ENCODE peak calls at places on chromosomes 16 and 17, in eight cellular contexts. One of them, this sample, is unnamed.
A peak's percentile ranks its signal among the peaks of the same experiment; 100 is the strongest.

GRCh38 chr17:82003411-82004381 is 19.0 kb downstream of the CENPX start:
- DNase-seq in dorsolateral prefrontal cortex: no peak
- DNase-seq in lower lobe of right lung: no peak
- DNase-seq in gastrocnemius medialis: peak; percentile 71
- DNase-seq in BE2C: peak; percentile 72
- DNase-seq in esophagus squamous epithelium: no peak
- DNase-seq in effector memory CD4-positive, alpha-beta T cell: no peak
- DNase-seq in CD4-positive, alpha-beta memory T cell: no peak
- DNase-seq in this sample: no peak

GRCh38 chr16:18979936-18980335 is 3.8 kb upstream of the TMC7 start:
- DNase-seq in dorsolateral prefrontal cortex: no peak
- DNase-seq in lower lobe of right lung: no peak
- DNase-seq in gastrocnemius medialis: no peak
- DNase-seq in BE2C: no peak
- DNase-seq in esophagus squamous epithelium: no peak
- DNase-seq in effector memory CD4-positive, alpha-beta T cell: no peak
- DNase-seq in CD4-positive, alpha-beta memory T cell: no peak
- DNase-seq in this sample: no peak

GRCh38 chr16:27491894-27492587 is 57.7 kb downstream of the GTF3C1 start:
- DNase-seq in dorsolateral prefrontal cortex: no peak
- DNase-seq in lower lobe of right lung: no peak
- DNase-seq in gastrocnemius medialis: no peak
- DNase-seq in BE2C: no peak
- DNase-seq in esophagus squamous epithelium: no peak
- DNase-seq in effector memory CD4-positive, alpha-beta T cell: no peak
- DNase-seq in CD4-positive, alpha-beta memory T cell: no peak
- DNase-seq in this sample: no peak

GRCh38 chr17:18044609-18045008 is 5.4 kb downstream of the GID4 start:
- DNase-seq in dorsolateral prefrontal cortex: no peak
- DNase-seq in lower lobe of right lung: no peak
- DNase-seq in gastrocnemius medialis: no peak
- DNase-seq in BE2C: no peak
- DNase-seq in esophagus squamous epithelium: no peak
- DNase-seq in effector memory CD4-positive, alpha-beta T cell: no peak
- DNase-seq in CD4-positive, alpha-beta memory T cell: no peak
- DNase-seq in this sample: no peak

GRCh38 chr17:67359960-67360817 is 6.2 kb downstream of the PSMD12 start:
- DNase-seq in dorsolateral prefrontal cortex: no peak
- DNase-seq in lower lobe of right lung: no peak
- DNase-seq in gastrocnemius medialis: no peak
- DNase-seq in BE2C: peak; percentile 41
- DNase-seq in esophagus squamous epithelium: no peak
- DNase-seq in effector memory CD4-positive, alpha-beta T cell: peak; percentile 54
- DNase-seq in CD4-positive, alpha-beta memory T cell: peak; percentile 74
- DNase-seq in this sample: peak; percentile 77

GRCh38 chr16:79618041-79618711 is 17.6 kb upstream of the MAF start:
- DNase-seq in dorsolateral prefrontal cortex: no peak
- DNase-seq in lower lobe of right lung: no peak
- DNase-seq in gastrocnemius medialis: no peak
- DNase-seq in BE2C: no peak
- DNase-seq in esophagus squamous epithelium: no peak
- DNase-seq in effector memory CD4-positive, alpha-beta T cell: no peak
- DNase-seq in CD4-positive, alpha-beta memory T cell: no peak
- DNase-seq in this sample: no peak

GRCh38 chr17:39972271-39972670 is 8.3 kb upstream of the PSMD3 start:
- DNase-seq in dorsolateral prefrontal cortex: no peak
- DNase-seq in lower lobe of right lung: no peak
- DNase-seq in gastrocnemius medialis: no peak
- DNase-seq in BE2C: no peak
- DNase-seq in esophagus squamous epithelium: no peak
- DNase-seq in effector memory CD4-positive, alpha-beta T cell: no peak
- DNase-seq in CD4-positive, alpha-beta memory T cell: no peak
- DNase-seq in this sample: no peak

GRCh38 chr16:69217433-69217832 is 30.5 kb downstream of the SNTB2 start:
- DNase-seq in dorsolateral prefrontal cortex: no peak
- DNase-seq in lower lobe of right lung: no peak
- DNase-seq in gastrocnemius medialis: no peak
- DNase-seq in BE2C: no peak
- DNase-seq in esophagus squamous epithelium: no peak
- DNase-seq in effector memory CD4-positive, alpha-beta T cell: no peak
- DNase-seq in CD4-positive, alpha-beta memory T cell: no peak
- DNase-seq in this sample: no peak

GRCh38 chr17:78883533-78884131 is 19.4 kb downstream of the CEP295NL start:
- DNase-seq in dorsolateral prefrontal cortex: peak; percentile 76
- DNase-seq in lower lobe of right lung: no peak
- DNase-seq in gastrocnemius medialis: peak; percentile 75
- DNase-seq in BE2C: peak; percentile 88
- DNase-seq in esophagus squamous epithelium: no peak
- DNase-seq in effector memory CD4-positive, alpha-beta T cell: no peak
- DNase-seq in CD4-positive, alpha-beta memory T cell: no peak
- DNase-seq in this sample: no peak
- H3K4me3 ChIP-seq in dorsolateral prefrontal cortex: peak overlapping the region; percentile 37
- H3K4me3 ChIP-seq in lower lobe of right lung: peak overlapping the region; percentile 18
- H3K4me3 ChIP-seq in gastrocnemius medialis: peak overlapping the region; percentile 37
- H3K4me3 ChIP-seq in BE2C: peak overlapping the region; percentile 47
- H3K4me3 ChIP-seq in esophagus squamous epithelium: peak overlapping the region; percentile 55
- H3K4me3 ChIP-seq in effector memory CD4-positive, alpha-beta T cell: no peak overlapping the region
- H3K4me3 ChIP-seq in CD4-positive, alpha-beta memory T cell: no peak overlapping the region
- H3K4me3 ChIP-seq in this sample: no peak overlapping the region

GRCh38 chr17:30840775-30841174 is 9.0 kb downstream of the ATAD5 start:
- DNase-seq in dorsolateral prefrontal cortex: no peak
- DNase-seq in lower lobe of right lung: no peak
- DNase-seq in gastrocnemius medialis: no peak
- DNase-seq in BE2C: no peak
- DNase-seq in esophagus squamous epithelium: no peak
- DNase-seq in effector memory CD4-positive, alpha-beta T cell: no peak
- DNase-seq in CD4-positive, alpha-beta memory T cell: no peak
- DNase-seq in this sample: no peak
- H3K4me3 ChIP-seq in dorsolateral prefrontal cortex: no peak overlapping the region
- H3K4me3 ChIP-seq in lower lobe of right lung: peak overlapping the region; percentile 35
- H3K4me3 ChIP-seq in gastrocnemius medialis: no peak overlapping the region
- H3K4me3 ChIP-seq in BE2C: no peak overlapping the region
- H3K4me3 ChIP-seq in esophagus squamous epithelium: peak overlapping the region; percentile 6
- H3K4me3 ChIP-seq in effector memory CD4-positive, alpha-beta T cell: no peak overlapping the region
- H3K4me3 ChIP-seq in CD4-positive, alpha-beta memory T cell: no peak overlapping the region
- H3K4me3 ChIP-seq in this sample: no peak overlapping the region

GRCh38 chr17:78976907-78977680 is 2.6 kb downstream of the LGALS3BP start:
- DNase-seq in dorsolateral prefrontal cortex: no peak
- DNase-seq in lower lobe of right lung: no peak
- DNase-seq in gastrocnemius medialis: no peak
- DNase-seq in BE2C: no peak
- DNase-seq in esophagus squamous epithelium: no peak
- DNase-seq in effector memory CD4-positive, alpha-beta T cell: no peak
- DNase-seq in CD4-positive, alpha-beta memory T cell: no peak
- DNase-seq in this sample: no peak
- H3K4me3 ChIP-seq in dorsolateral prefrontal cortex: no peak overlapping the region
- H3K4me3 ChIP-seq in lower lobe of right lung: no peak overlapping the region
- H3K4me3 ChIP-seq in gastrocnemius medialis: no peak overlapping the region
- H3K4me3 ChIP-seq in BE2C: peak overlapping the region; percentile 76
- H3K4me3 ChIP-seq in esophagus squamous epithelium: peak overlapping the region; percentile 64
- H3K4me3 ChIP-seq in effector memory CD4-positive, alpha-beta T cell: no peak overlapping the region
- H3K4me3 ChIP-seq in CD4-positive, alpha-beta memory T cell: no peak overlapping the region
- H3K4me3 ChIP-seq in this sample: no peak overlapping the region

GRCh38 chr16:88936008-88936912 is 40.7 kb downstream of the CBFA2T3 start:
- DNase-seq in dorsolateral prefrontal cortex: no peak
- DNase-seq in lower lobe of right lung: peak; percentile 70
- DNase-seq in gastrocnemius medialis: peak; percentile 32
- DNase-seq in BE2C: no peak
- DNase-seq in esophagus squamous epithelium: no peak
- DNase-seq in effector memory CD4-positive, alpha-beta T cell: no peak
- DNase-seq in CD4-positive, alpha-beta memory T cell: no peak
- DNase-seq in this sample: no peak

GRCh38 chr16:88936913-88937666 is 39.9 kb downstream of the CBFA2T3 start:
- DNase-seq in dorsolateral prefrontal cortex: no peak
- DNase-seq in lower lobe of right lung: no peak
- DNase-seq in gastrocnemius medialis: no peak
- DNase-seq in BE2C: no peak
- DNase-seq in esophagus squamous epithelium: no peak
- DNase-seq in effector memory CD4-positive, alpha-beta T cell: no peak
- DNase-seq in CD4-positive, alpha-beta memory T cell: no peak
- DNase-seq in this sample: no peak

GRCh38 chr16:88939814-88940195 is 37.2 kb downstream of the CBFA2T3 start:
- DNase-seq in dorsolateral prefrontal cortex: no peak
- DNase-seq in lower lobe of right lung: peak; percentile 74
- DNase-seq in gastrocnemius medialis: no peak
- DNase-seq in BE2C: no peak
- DNase-seq in esophagus squamous epithelium: no peak
- DNase-seq in effector memory CD4-positive, alpha-beta T cell: no peak
- DNase-seq in CD4-positive, alpha-beta memory T cell: no peak
- DNase-seq in this sample: no peak

GRCh38 chr16:88938933-88939813 is 37.8 kb downstream of the CBFA2T3 start:
- DNase-seq in dorsolateral prefrontal cortex: no peak
- DNase-seq in lower lobe of right lung: no peak
- DNase-seq in gastrocnemius medialis: no peak
- DNase-seq in BE2C: peak; percentile 47
- DNase-seq in esophagus squamous epithelium: no peak
- DNase-seq in effector memory CD4-positive, alpha-beta T cell: no peak
- DNase-seq in CD4-positive, alpha-beta memory T cell: no peak
- DNase-seq in this sample: no peak

DNA sequence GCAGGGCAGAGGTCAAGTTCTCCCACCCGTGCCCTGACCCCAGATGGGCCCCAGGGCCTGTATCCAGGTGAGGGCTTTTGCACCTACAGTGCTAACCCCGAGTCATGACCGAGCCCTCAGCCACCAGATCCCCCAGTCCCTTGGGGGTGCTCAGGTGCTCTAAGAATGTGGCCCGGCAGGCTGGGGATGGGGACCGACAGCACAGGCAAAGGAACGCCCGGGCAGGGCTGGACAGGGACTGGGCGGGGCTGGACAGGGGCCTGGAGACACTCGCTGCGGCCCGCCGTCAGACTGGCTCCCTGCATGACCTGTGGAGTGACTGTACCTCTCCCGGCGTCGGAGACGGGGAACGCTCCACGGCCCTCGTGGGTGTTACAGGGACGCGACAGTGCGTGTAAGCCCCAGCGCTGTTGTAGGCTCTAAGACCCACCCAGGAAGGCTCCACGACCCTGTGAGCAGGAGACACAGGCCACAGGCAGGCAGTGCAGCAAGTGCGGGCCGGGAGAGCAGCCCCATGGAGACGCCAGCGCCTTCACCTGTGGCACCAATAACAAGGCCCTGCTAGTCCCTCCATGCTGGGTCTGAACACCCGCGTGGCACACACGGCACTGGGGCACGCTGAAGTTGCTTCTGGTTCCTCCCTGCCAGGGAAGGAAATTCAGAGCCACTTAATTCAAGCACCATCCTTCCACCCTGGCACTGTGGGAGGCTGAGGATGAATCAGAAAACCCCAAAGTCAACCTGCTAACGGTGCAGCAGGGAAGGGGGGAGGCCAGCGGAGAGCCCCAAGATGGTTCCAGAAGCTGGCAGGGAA is 38.7 kb downstream of the CBFA2T3 start:
- DNase-seq in dorsolateral prefrontal cortex: no peak
- DNase-seq in lower lobe of right lung: no peak
- DNase-seq in gastrocnemius medialis: no peak
- DNase-seq in BE2C: no peak
- DNase-seq in esophagus squamous epithelium: no peak
- DNase-seq in effector memory CD4-positive, alpha-beta T cell: no peak
- DNase-seq in CD4-positive, alpha-beta memory T cell: no peak
- DNase-seq in this sample: no peak
- H3K4me3 ChIP-seq in dorsolateral prefrontal cortex: peak overlapping the region; percentile 37
- H3K4me3 ChIP-seq in lower lobe of right lung: peak overlapping the region; percentile 70
- H3K4me3 ChIP-seq in gastrocnemius medialis: peak overlapping the region; percentile 63
- H3K4me3 ChIP-seq in BE2C: no peak overlapping the region
- H3K4me3 ChIP-seq in esophagus squamous epithelium: peak overlapping the region; percentile 64
- H3K4me3 ChIP-seq in effector memory CD4-positive, alpha-beta T cell: no peak overlapping the region
- H3K4me3 ChIP-seq in CD4-positive, alpha-beta memory T cell: no peak overlapping the region
- H3K4me3 ChIP-seq in this sample: no peak overlapping the region

DNA sequence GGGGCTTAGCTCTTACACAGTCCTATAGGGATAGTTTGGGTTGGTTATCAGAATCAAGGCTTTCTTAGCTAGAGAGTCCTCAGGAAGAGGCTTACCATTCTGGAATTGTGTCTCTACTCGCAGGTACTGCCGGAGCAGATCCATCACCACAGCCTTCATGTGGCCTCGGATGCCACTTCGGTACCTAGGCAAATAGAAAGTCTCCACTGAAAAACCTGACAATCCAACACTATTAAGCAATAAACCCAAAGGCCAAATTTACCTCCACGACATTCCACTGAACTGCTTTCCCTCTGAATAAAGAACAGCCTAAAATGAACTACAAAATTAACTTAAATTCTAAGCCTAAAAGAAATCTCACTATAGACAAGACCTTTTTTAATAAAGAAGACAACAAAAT is 135.4 kb upstream of the C17orf78 start:
- DNase-seq in dorsolateral prefrontal cortex: no peak
- DNase-seq in lower lobe of right lung: no peak
- DNase-seq in gastrocnemius medialis: no peak
- DNase-seq in BE2C: no peak
- DNase-seq in esophagus squamous epithelium: no peak
- DNase-seq in effector memory CD4-positive, alpha-beta T cell: no peak
- DNase-seq in CD4-positive, alpha-beta memory T cell: no peak
- DNase-seq in this sample: no peak
- H3K4me3 ChIP-seq in dorsolateral prefrontal cortex: no peak overlapping the region
- H3K4me3 ChIP-seq in lower lobe of right lung: no peak overlapping the region
- H3K4me3 ChIP-seq in gastrocnemius medialis: no peak overlapping the region
- H3K4me3 ChIP-seq in BE2C: no peak overlapping the region
- H3K4me3 ChIP-seq in esophagus squamous epithelium: no peak overlapping the region
- H3K4me3 ChIP-seq in effector memory CD4-positive, alpha-beta T cell: no peak overlapping the region
- H3K4me3 ChIP-seq in CD4-positive, alpha-beta memory T cell: no peak overlapping the region
- H3K4me3 ChIP-seq in this sample: no peak overlapping the region

DNA sequence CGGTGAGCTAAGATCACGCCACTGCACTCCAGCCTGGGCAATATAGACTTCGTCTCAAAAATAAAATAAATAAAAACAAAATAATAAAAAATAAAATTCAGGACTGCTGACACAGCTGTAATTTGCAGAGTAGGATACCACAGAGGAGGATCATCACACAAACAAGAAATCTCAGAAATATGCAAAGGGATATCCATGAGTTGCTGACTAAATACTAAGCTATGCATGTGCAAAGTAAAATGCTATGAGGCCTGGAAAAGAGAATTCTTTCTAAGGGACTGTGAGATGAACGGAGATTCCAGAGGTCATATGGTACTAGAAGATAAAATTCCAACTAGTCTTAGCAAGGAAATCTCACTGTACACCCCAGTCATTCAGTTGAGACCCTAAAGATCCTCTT is 74.8 kb downstream of the SLC39A11 start:
- DNase-seq in dorsolateral prefrontal cortex: no peak
- DNase-seq in lower lobe of right lung: no peak
- DNase-seq in gastrocnemius medialis: no peak
- DNase-seq in BE2C: no peak
- DNase-seq in esophagus squamous epithelium: no peak
- DNase-seq in effector memory CD4-positive, alpha-beta T cell: no peak
- DNase-seq in CD4-positive, alpha-beta memory T cell: no peak
- DNase-seq in this sample: no peak
- H3K4me3 ChIP-seq in dorsolateral prefrontal cortex: no peak overlapping the region
- H3K4me3 ChIP-seq in lower lobe of right lung: no peak overlapping the region
- H3K4me3 ChIP-seq in gastrocnemius medialis: no peak overlapping the region
- H3K4me3 ChIP-seq in BE2C: no peak overlapping the region
- H3K4me3 ChIP-seq in esophagus squamous epithelium: no peak overlapping the region
- H3K4me3 ChIP-seq in effector memory CD4-positive, alpha-beta T cell: no peak overlapping the region
- H3K4me3 ChIP-seq in CD4-positive, alpha-beta memory T cell: no peak overlapping the region
- H3K4me3 ChIP-seq in this sample: no peak overlapping the region

This sample was measured in Jurkat, Clone E6-1.